ENCODE peak calls at places on chromosomes 2 and 18, in seven cellular contexts. B is stimulated activated CD4-positive, alpha-beta T cell treated with anti-CD3 and anti-CD28 coated beads, Interleukin-4, amount 100 ng/mL, for 48 hours; N is activated naive CD8-positive, alpha-beta T cell treated with anti-CD3 and anti-CD28 coated beads, Interleukin-2, amount 50 U/mL, for 24 hours; H is stimulated activated CD8-positive, alpha-beta memory T cell treated with anti-CD3 and anti-CD28 coated beads, Interleukin-15, amount 100 ng/mL, for 48 hours; S is uterus; Q is Caki2; J is LoVo. M is an unnamed sample.
A peak's percentile ranks its signal among the peaks of the same experiment; 100 is the strongest.

GRCh38 chr2:30213326-30213725 is 18.0 kb upstream of the LBH start:
- DNase-seq in J (no peak), H (no peak), S (no peak), Q (no peak), N (no peak), B (no peak), M (no peak)

GRCh38 chr2:42340045-42340937 is 20.7 kb downstream of the COX7A2L start:
- DNase-seq in B (no peak), Q (no peak), S (no peak), J (no peak), H (no peak), N (no peak), M (no peak)

GRCh38 chr2:28419705-28420270 is 27.1 kb downstream of the FOSL2 start:
- DNase-seq in B (no peak), J (no peak), Q (no peak), H (no peak), S (no peak), N (no peak), M (no peak)

GRCh38 chr2:202375006-202375610 is 1.0 kb upstream of the BMPR2 start:
- DNase-seq in J (no peak), S (peak; percentile 71), Q (peak; percentile 71), B (peak; percentile 34), N (peak; percentile 74), H (peak; percentile 37), M (peak; percentile 55)

GRCh38 chr2:15808980-15809379 is 131.4 kb upstream of the MYCN start:
- DNase-seq in J (no peak), B (no peak), S (no peak), H (no peak), Q (no peak), N (no peak), M (no peak)

GRCh38 chr2:168118733-168119518 is 128.5 kb downstream of the STK39 start:
- DNase-seq in Q (peak; percentile 64), S (no peak), B (no peak), J (peak; percentile 25), H (no peak), N (no peak), M (peak; percentile 59)

GRCh38 chr2:239543696-239544095 is 142.9 kb upstream of the HDAC4 start:
- DNase-seq in S (no peak), B (no peak), J (no peak), H (no peak), N (no peak), Q (no peak), M (no peak)

GRCh38 chr18:22858121-22858520 is 75.0 kb upstream of the RBBP8 start:
- DNase-seq in B (no peak), S (no peak), Q (no peak), H (no peak), N (no peak), J (no peak), M (peak; percentile 68)

GRCh38 chr18:75533954-75534353 is 106.5 kb upstream of the SMIM21 start:
- DNase-seq in H (no peak), J (no peak), S (no peak), Q (no peak), B (no peak), N (no peak), M (no peak)

GRCh38 chr2:38465789-38466127 is 88.7 kb upstream of the ATL2 start:
- DNase-seq in H (no peak), J (peak; percentile 25), Q (no peak), N (no peak), B (no peak), S (no peak), M (peak; percentile 49)

GRCh38 chr2:6828299-6828584 is 37.5 kb downstream of the CMPK2 start:
- DNase-seq in Q (no peak), H (no peak), J (no peak), N (no peak), B (no peak), S (no peak), M (peak; percentile 9)

GRCh38 chr2:230564805-230565779 is 147.6 kb upstream of the CAB39 start:
- DNase-seq in S (no peak), N (no peak), J (peak; percentile 5), B (no peak), Q (no peak), H (no peak), M (peak; percentile 33)

GRCh38 chr2:26313446-26313845 is 32.5 kb upstream of the SELENOI start:
- DNase-seq in N (no peak), J (no peak), S (no peak), H (no peak), Q (no peak), B (no peak), M (no peak)

GRCh38 chr2:220034356-220035121 is 407.1 kb downstream of the SLC4A3 start:
- DNase-seq in H (no peak), Q (no peak), B (no peak), S (no peak), N (no peak), J (no peak), M (peak; percentile 22)

GRCh38 chr2:174333502-174334277 is 1.1 kb upstream of the SP9 start:
- DNase-seq in N (no peak), Q (no peak), B (no peak), S (no peak), H (no peak), J (no peak), M (no peak)

GRCh38 chr2:165423081-165423480 is 46.4 kb upstream of the CSRNP3 start:
- DNase-seq in Q (no peak), H (no peak), J (no peak), B (no peak), S (no peak), N (no peak), M (no peak)

GRCh38 chr2:135424849-135425248 is 106.2 kb downstream of the ZRANB3 start:
- DNase-seq in H (no peak), S (no peak), J (no peak), B (no peak), Q (no peak), N (no peak), M (no peak)

M was measured in bronchial epithelial cell.